ENCODE peak calls at places on chromosome 5, in six cellular contexts. V is GM23248, S is H1, M is foreskin fibroblast, J is pancreas, O is heart left ventricle. G is an unnamed sample.

GRCh38 chr5:16082053-16082452 is 97.5 kb downstream of the MARCHF11 start:
- DNase-seq in V (peak), O (no peak), M (no peak), S (no peak), J (no peak), G (no peak)

GRCh38 chr5:135398160-135398854 is 724 bp downstream of the MACROH2A1 start:
- DNase-seq in J (peak), V (peak), O (peak), M (peak), S (peak), G (no peak)

GRCh38 chr5:72472031-72472430 is 35.2 kb downstream of the ZNF366 start:
- DNase-seq in M (no peak), O (no peak), S (no peak), J (no peak), V (no peak), G (no peak)

GRCh38 chr5:10691826-10692785 is 68.9 kb downstream of the DAP start:
- DNase-seq in O (no peak), M (no peak), V (peak), J (no peak), S (no peak), G (no peak)

GRCh38 chr5:128237504-128237903 is 153.9 kb downstream of the SLC12A2 start:
- DNase-seq in J (no peak), M (no peak), O (no peak), S (no peak), V (peak), G (no peak)

GRCh38 chr5:149392718-149393117 is 13.6 kb upstream of the IL17B start:
- DNase-seq in S (no peak), V (peak), O (no peak), M (no peak), J (no peak), G (peak)

GRCh38 chr5:30343707-30344106 is 849.8 kb upstream of the CDH6 start:
- DNase-seq in V (no peak), M (no peak), J (no peak), O (no peak), S (no peak), G (no peak)

GRCh38 chr5:170552486-170553122 is 48.8 kb downstream of the KCNIP1 start:
- DNase-seq in M (peak), S (no peak), O (peak), V (peak), J (peak), G (peak)

GRCh38 chr5:54785729-54786548 is 199.5 kb downstream of the ESM1 start:
- DNase-seq in M (no peak), O (peak), V (peak), J (peak), S (no peak), G (no peak)

GRCh38 chr5:17882760-17883488 is 248.7 kb downstream of the TAF11L14 start:
- DNase-seq in J (no peak), M (no peak), V (no peak), O (no peak), S (peak), G (no peak)

GRCh38 chr5:157977957-157978505 is 119.1 kb upstream of the CLINT1 start:
- DNase-seq in M (no peak), S (no peak), J (no peak), V (peak), O (peak), G (no peak)

GRCh38 chr5:148665431-148665830 is 11.1 kb upstream of the HTR4 start:
- DNase-seq in J (no peak), M (no peak), O (no peak), S (no peak), V (no peak), G (no peak)

GRCh38 chr5:38557792-38558191 is 1.3 kb upstream of the LIFR start:
- DNase-seq in V (no peak), M (no peak), J (no peak), S (no peak), O (no peak), G (no peak)

GRCh38 chr5:132484386-132484715 is 6.2 kb downstream of the IRF1 start:
- DNase-seq in V (no peak), M (no peak), J (no peak), S (no peak), O (no peak), G (no peak)

GRCh38 chr5:32578764-32579163 is 6.6 kb upstream of the SUB1 start:
- DNase-seq in S (no peak), V (no peak), O (no peak), J (no peak), M (no peak), G (no peak)

GRCh38 chr5:77629553-77630245 is 8.8 kb downstream of the OTP start:
- DNase-seq in S (peak), V (peak), J (no peak), O (no peak), M (no peak), G (no peak)
- H3K4me3 ChIP-seq in S (peak), V (peak), J (peak), O (no peak), M (no peak), G (peak)

GRCh38 chr5:50715001-50715400 is 48.6 kb downstream of the PARP8 start:
- DNase-seq in S (no peak), M (no peak), V (no peak), J (no peak), O (no peak), G (no peak)

GRCh38 chr5:50709471-50709870 is 43.0 kb downstream of the PARP8 start:
- DNase-seq in S (no peak), M (no peak), O (no peak), V (peak), J (no peak), G (no peak)

GRCh38 chr5:50712479-50712878 is 46.0 kb downstream of the PARP8 start:
- DNase-seq in V (no peak), O (no peak), M (no peak), S (no peak), J (no peak), G (no peak)

GRCh38 chr5:50711280-50711679 is 44.8 kb downstream of the PARP8 start:
- DNase-seq in S (no peak), J (peak), V (no peak), O (no peak), M (no peak), G (no peak)

GRCh38 chr5:50710838-50711237 is 44.4 kb downstream of the PARP8 start:
- DNase-seq in M (no peak), J (no peak), O (no peak), V (no peak), S (no peak), G (no peak)
- H3K4me3 ChIP-seq in M (no peak), J (peak), O (no peak), V (no peak), S (no peak), G (no peak)

GRCh38 chr5:133948721-133949120 is 19.7 kb downstream of the C5orf15 start:
- DNase-seq in S (no peak), O (no peak), M (no peak), V (no peak), J (no peak), G (no peak)
- H3K4me3 ChIP-seq in S (no peak), O (no peak), M (no peak), V (no peak), J (no peak), G (no peak)

GRCh38 chr5:124124711-124125229 is 612.8 kb downstream of the CSNK1G3 start:
- DNase-seq in J (no peak), V (peak), O (no peak), S (no peak), M (peak), G (peak)
- H3K4me3 ChIP-seq in J (no peak), V (no peak), O (no peak), S (no peak), M (no peak), G (no peak)

DNA sequence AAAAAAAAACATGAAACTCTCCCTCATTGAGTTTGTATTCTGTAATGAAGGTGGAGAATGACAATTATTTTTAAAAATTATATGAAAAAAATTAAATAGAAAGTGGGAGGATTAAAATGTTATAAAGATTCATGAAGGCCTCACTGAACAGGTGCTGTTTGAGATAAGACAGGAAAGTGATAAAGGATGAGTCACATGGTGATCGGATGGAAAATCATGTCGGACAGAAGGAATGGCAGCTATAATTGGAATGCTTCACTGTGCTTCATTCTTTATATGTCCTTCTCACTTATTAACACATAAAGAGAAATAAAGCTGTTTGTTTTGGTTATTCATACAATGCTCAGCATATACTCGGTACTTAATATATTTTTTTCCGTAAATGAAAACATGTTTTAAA is 464.5 kb upstream of the RGMB start:
- DNase-seq in S (no peak), V (peak), M (peak), O (no peak), J (no peak), G (no peak)
- H3K4me3 ChIP-seq in S (no peak), V (peak), M (no peak), O (no peak), J (no peak), G (peak)

GRCh38 chr5:28346696-28347095 is 1308.3 kb upstream of the CDH9 start:
- DNase-seq in M (no peak), O (no peak), V (no peak), J (no peak), S (no peak), G (no peak)

GRCh38 chr5:28344803-28345433 is 1306.5 kb upstream of the CDH9 start:
- DNase-seq in S (no peak), V (peak), M (no peak), O (no peak), J (no peak), G (no peak)
- H3K4me3 ChIP-seq in S (no peak), V (no peak), M (no peak), O (no peak), J (no peak), G (no peak)

GRCh38 chr5:138273834-138274188 is 610 bp downstream of the GFRA3 start:
- DNase-seq in O (no peak), M (no peak), V (no peak), J (no peak), S (no peak), G (no peak)
- H3K4me3 ChIP-seq in O (peak), M (peak), V (peak), J (peak), S (peak), G (peak)